ENCODE peak calls at places on chromosomes 11 and 22, in ten cellular contexts. L is NCI-H69; M is NCI-H1105; A is ELR; Z is EH; R is activated T-helper 1 cell treated with anti-CD3 and anti-CD28 coated beads, Interleukin-12 subunit alpha, Interleukin-12 subunit beta, Interleukin-2, Interleukin-4 antibody, amounts not matched to agents 30 ng/mL and 10 ng/mL and 1 ng/mL, durations not matched to agents 14 hours and 24 hours and 36 hours; P is fibroblast of mammary gland; B is AG08396; O is NCI-H2081; I is central memory CD4-positive, alpha-beta T cell. G is an unnamed sample.

GRCh38 chr22:46280999-46281623 is 13.3 kb downstream of the TTC38 start:
- DNase-seq in L (no peak), M (no peak), A (no peak), Z (no peak), R (no peak), P (no peak), B (no peak), O (no peak), I (no peak), G (no peak)

GRCh38 chr11:65298131-65298535 is 16.5 kb upstream of the CDC42EP2 start:
- DNase-seq in L (no peak), M (no peak), A (no peak), Z (peak; percentile 44), R (no peak), P (peak; percentile 66), B (no peak), O (no peak), I (no peak), G (peak; percentile 39)

GRCh38 chr11:8989411-8989810 is 14.4 kb downstream of the NRIP3 start:
- DNase-seq in L (no peak), M (no peak), A (peak; percentile 54), Z (peak; percentile 77), R (no peak), P (peak; percentile 35), B (peak; percentile 61), O (no peak), I (no peak), G (peak; percentile 59)

GRCh38 chr22:29032584-29032983 is 29.0 kb downstream of the C22orf31 start:
- DNase-seq in L (peak; percentile 83), M (no peak), A (peak; percentile 55), Z (peak; percentile 55), R (no peak), P (peak; percentile 14), B (peak; percentile 22), O (no peak), I (no peak), G (peak; percentile 8)

GRCh38 chr11:93783362-93783761 is 720 bp upstream of the MED17 start:
- DNase-seq in L (peak; percentile 24), M (no peak), A (peak; percentile 2), Z (no peak), R (no peak), P (no peak), B (no peak), O (no peak), I (no peak), G (no peak)

GRCh38 chr11:119778391-119779194 is 49.6 kb upstream of the NECTIN1 start:
- DNase-seq in L (no peak), M (no peak), A (no peak), Z (no peak), R (no peak), P (no peak), B (no peak), O (no peak), I (no peak), G (no peak)

GRCh38 chr11:84536456-84536855 is 1090.7 kb downstream of the DLG2 start:
- DNase-seq in L (no peak), M (no peak), A (no peak), Z (no peak), R (no peak), P (no peak), B (no peak), O (no peak), I (no peak), G (no peak)

GRCh38 chr22:29225422-29226090 is 19.9 kb downstream of the EMID1 start:
- DNase-seq in L (peak; percentile 80), M (no peak), A (peak; percentile 33), Z (peak; percentile 28), R (no peak), P (peak; percentile 20), B (peak; percentile 65), O (no peak), I (no peak), G (peak; percentile 45)

GRCh38 chr11:70046089-70046488 is 32.0 kb upstream of the ANO1 start:
- DNase-seq in L (no peak), M (no peak), A (no peak), Z (no peak), R (no peak), P (no peak), B (no peak), O (no peak), I (no peak), G (no peak)

GRCh38 chr11:120146413-120147093 is 8.6 kb upstream of the TRIM29 start:
- DNase-seq in L (no peak), M (no peak), A (no peak), Z (no peak), R (no peak), P (no peak), B (peak; percentile 1), O (no peak), I (no peak), G (no peak)

GRCh38 chr11:64762916-64763803 is 3.4 kb upstream of the PYGM start:
- DNase-seq in L (peak; percentile 94), M (no peak), A (peak; percentile 78), Z (peak; percentile 80), R (no peak), P (peak; percentile 54), B (peak; percentile 54), O (peak; percentile 21), I (no peak), G (no peak)

GRCh38 chr11:123475478-123475877 is 45.4 kb downstream of the GRAMD1B start:
- DNase-seq in L (peak; percentile 76), M (peak; percentile 65), A (peak; percentile 80), Z (peak; percentile 79), R (no peak), P (peak; percentile 38), B (no peak), O (peak; percentile 61), I (no peak), G (peak; percentile 62)

GRCh38 chr11:111427471-111427912 is 48.4 kb upstream of the POU2AF1 start:
- DNase-seq in L (peak; percentile 86), M (peak; percentile 95), A (no peak), Z (peak; percentile 32), R (no peak), P (no peak), B (no peak), O (peak; percentile 87), I (no peak), G (peak; percentile 9)

GRCh38 chr11:104653011-104653806 is 245.1 kb downstream of the CASP12 start:
- DNase-seq in L (no peak), M (no peak), A (peak; percentile 27), Z (peak; percentile 0), R (no peak), P (peak; percentile 20), B (peak; percentile 3), O (no peak), I (peak; percentile 2), G (no peak)

GRCh38 chr22:50062509-50063135 is 4.5 kb upstream of the TTLL8 start:
- DNase-seq in L (no peak), M (no peak), A (no peak), Z (no peak), R (no peak), P (no peak), B (no peak), O (no peak), I (no peak), G (no peak)

GRCh38 chr22:19621372-19622060 is 92.8 kb upstream of the SEPTIN5 start:
- DNase-seq in L (no peak), M (no peak), A (no peak), Z (no peak), R (no peak), P (no peak), B (no peak), O (no peak), I (no peak), G (no peak)

GRCh38 chr11:111694851-111695250 is 71.3 kb downstream of the PPP2R1B start:
- DNase-seq in L (peak; percentile 89), M (no peak), A (no peak), Z (no peak), R (no peak), P (peak; percentile 99), B (peak; percentile 66), O (no peak), I (no peak), G (peak; percentile 75)

GRCh38 chr11:62138630-62139425 is 15.0 kb downstream of the INCENP start:
- DNase-seq in L (no peak), M (no peak), A (no peak), Z (no peak), R (no peak), P (no peak), B (no peak), O (no peak), I (no peak), G (no peak)

GRCh38 chr22:46180370-46181137 is 30.2 kb downstream of the PPARA start:
- DNase-seq in L (peak; percentile 30), M (no peak), A (no peak), Z (no peak), R (no peak), P (peak; percentile 12), B (no peak), O (no peak), I (no peak), G (peak; percentile 9)

GRCh38 chr22:20852076-20852475 is 6.5 kb downstream of the PI4KA start:
- DNase-seq in L (peak; percentile 23), M (no peak), A (no peak), Z (no peak), R (no peak), P (no peak), B (no peak), O (no peak), I (no peak), G (no peak)

GRCh38 chr11:88363004-88363403 is 25.5 kb upstream of the CTSC start:
- DNase-seq in L (peak; percentile 75), M (no peak), A (no peak), Z (no peak), R (no peak), P (no peak), B (no peak), O (no peak), I (no peak), G (no peak)

GRCh38 chr22:35726398-35726797 is 8.7 kb downstream of the APOL5 start:
- DNase-seq in L (no peak), M (no peak), A (no peak), Z (no peak), R (no peak), P (no peak), B (no peak), O (no peak), I (no peak), G (no peak)

GRCh38 chr22:23820748-23821211 is 18.0 kb downstream of the DERL3 start:
- DNase-seq in L (no peak), M (no peak), A (no peak), Z (no peak), R (peak; percentile 35), P (no peak), B (no peak), O (no peak), I (no peak), G (no peak)

GRCh38 chr11:60305906-60306619 is 21.0 kb upstream of the MS4A6E start:
- DNase-seq in L (no peak), M (no peak), A (peak; percentile 77), Z (peak; percentile 7), R (no peak), P (no peak), B (no peak), O (no peak), I (no peak), G (no peak)

GRCh38 chr11:118156531-118157185 is 4.0 kb upstream of the SCN4B start:
- DNase-seq in L (peak; percentile 86), M (no peak), A (peak; percentile 16), Z (no peak), R (no peak), P (no peak), B (no peak), O (peak; percentile 46), I (peak; percentile 3), G (no peak)

GRCh38 chr22:38243007-38243775 is 29.6 kb downstream of the TMEM184B start:
- DNase-seq in L (peak; percentile 99), M (peak; percentile 94), A (no peak), Z (peak; percentile 51), R (no peak), P (no peak), B (peak; percentile 56), O (peak; percentile 95), I (no peak), G (no peak)

GRCh38 chr22:50612715-50613221 is 12.2 kb downstream of the MAPK8IP2 start:
- DNase-seq in L (peak; percentile 65), M (no peak), A (no peak), Z (no peak), R (no peak), P (no peak), B (peak; percentile 36), O (no peak), I (no peak), G (no peak)

GRCh38 chr11:65589444-65590239 is 6.0 kb downstream of the KCNK7 start:
- DNase-seq in L (no peak), M (no peak), A (no peak), Z (no peak), R (no peak), P (no peak), B (no peak), O (no peak), I (no peak), G (no peak)